ENCODE peak calls at places on chromosomes 11 and 22, in six cellular contexts. Y is SK-N-SH, A is GM20000, U is hepatocyte, R is GM12865, G is progenitor cell of endocrine pancreas. E is an unnamed sample.

GRCh38 chr11:78231962-78232459 is 43.3 kb downstream of the USP35 start:
- DNase-seq in G (no peak), A (no peak), U (no peak), Y (no peak), R (no peak), E (no peak)

GRCh38 chr11:60988658-60989057 is 17.2 kb downstream of the CD6 start:
- DNase-seq in A (no peak), Y (no peak), G (no peak), R (no peak), U (no peak), E (no peak)

GRCh38 chr22:49284931-49285330 is 542.7 kb downstream of the BRD1 start:
- DNase-seq in A (no peak), U (no peak), Y (no peak), R (no peak), G (no peak), E (no peak)

GRCh38 chr11:66176650-66177049 is 91.8 kb upstream of the RAB1B start:
- DNase-seq in R (no peak), Y (no peak), G (no peak), A (no peak), U (no peak), E (no peak)

GRCh38 chr11:63564785-63565350 is 1.7 kb upstream of the PLAAT2 start:
- DNase-seq in U (peak), A (no peak), R (peak), Y (no peak), G (no peak), E (no peak)

GRCh38 chr11:108788565-108789199 is 123.8 kb downstream of the DDX10 start:
- DNase-seq in A (peak), Y (no peak), G (no peak), R (peak), U (peak), E (no peak)

GRCh38 chr11:96393753-96394348 is 4.0 kb downstream of the JRKL start:
- DNase-seq in U (peak), G (no peak), Y (peak), A (peak), R (peak), E (no peak)

GRCh38 chr22:39349967-39350802 is at the start of gene SYNGR1:
- DNase-seq in G (peak), R (no peak), U (peak), A (no peak), Y (peak), E (no peak)

GRCh38 chr11:110935018-110935640 is 222.9 kb upstream of the ARHGAP20 start:
- DNase-seq in A (no peak), R (no peak), G (no peak), Y (no peak), U (no peak), E (no peak)

GRCh38 chr11:112273066-112273465 is 12.4 kb upstream of the PLET1 start:
- DNase-seq in R (no peak), A (no peak), U (no peak), G (no peak), Y (no peak), E (no peak)

GRCh38 chr11:45384016-45384415 is 97.9 kb upstream of the SYT13 start:
- DNase-seq in R (no peak), U (no peak), Y (no peak), G (no peak), A (no peak), E (no peak)

GRCh38 chr11:34358258-34358665 is 452 bp upstream of the ABTB2 start:
- DNase-seq in U (peak), Y (no peak), A (peak), G (peak), R (no peak), E (no peak)

GRCh38 chr11:82365351-82365750 is 368.3 kb downstream of the FAM181B start:
- DNase-seq in U (no peak), A (no peak), R (no peak), G (no peak), Y (no peak), E (no peak)

GRCh38 chr11:11788067-11788710 is 53.6 kb upstream of the USP47 start:
- DNase-seq in U (no peak), A (no peak), G (no peak), Y (no peak), R (no peak), E (no peak)

GRCh38 chr11:66340596-66341501 is 4.1 kb downstream of the BRMS1 start:
- DNase-seq in Y (peak), G (no peak), R (no peak), U (no peak), A (no peak), E (no peak)

GRCh38 chr11:82250047-82250446 is 483.6 kb downstream of the FAM181B start:
- DNase-seq in Y (no peak), G (no peak), R (no peak), A (no peak), U (no peak), E (no peak)

GRCh38 chr11:8263109-8263768 is 439 bp downstream of the LMO1 start:
- DNase-seq in A (no peak), U (no peak), Y (peak), R (no peak), G (peak), E (no peak)
- TF ChIP-seq CTCF in A (no peak), U (no peak), Y (no peak), R (no peak), G (peak), E (no peak)

GRCh38 chr11:17779861-17780594 is 45.4 kb downstream of the KCNC1 start:
- DNase-seq in Y (no peak), A (no peak), U (no peak), R (no peak), G (no peak), E (no peak)
- TF ChIP-seq CTCF in Y (no peak), A (no peak), U (no peak), R (no peak), G (no peak), E (no peak)

DNA sequence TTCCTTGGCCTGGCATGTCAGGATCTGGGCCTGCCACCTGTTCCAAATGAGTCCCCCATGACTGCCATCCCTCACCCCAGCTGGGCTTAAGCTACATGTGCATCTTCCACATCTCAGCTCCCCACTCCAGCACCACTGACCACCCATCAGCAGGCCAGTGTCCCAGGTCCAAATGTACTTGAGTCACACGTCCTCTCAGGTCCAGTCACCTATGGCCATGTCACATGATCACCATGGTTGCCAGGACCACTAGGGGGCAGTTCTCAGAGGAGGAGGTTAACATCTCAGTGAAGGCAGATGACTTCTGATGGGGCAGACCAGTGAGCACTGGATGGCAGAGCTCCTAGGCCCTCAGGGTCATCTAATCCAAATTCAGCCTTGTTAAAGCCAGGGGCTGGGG is 41.9 kb upstream of the WNT11 start:
- DNase-seq in Y (no peak), G (no peak), A (no peak), U (no peak), R (peak), E (no peak)
- TF ChIP-seq CTCF in Y (peak), G (peak), A (peak), U (no peak), R (peak), E (no peak)

GRCh38 chr22:25060522-25061071 is 108.1 kb downstream of the KIAA1671 start:
- DNase-seq in A (no peak), G (no peak), U (no peak), R (no peak), Y (no peak), E (no peak)
- TF ChIP-seq CTCF in A (peak), G (peak), U (peak), R (peak), Y (peak), E (no peak)

GRCh38 chr22:27327981-27328721 is 473.4 kb downstream of the MN1 start:
- DNase-seq in R (no peak), A (no peak), G (no peak), Y (no peak), U (no peak), E (no peak)
- TF ChIP-seq CTCF in R (no peak), A (no peak), G (no peak), Y (no peak), U (no peak), E (no peak)

GRCh38 chr11:32893947-32894827 is 1.6 kb downstream of the QSER1 start:
- DNase-seq in G (no peak), Y (peak), A (peak), U (peak), R (peak), E (no peak)

GRCh38 chr11:32891657-32892354 is 805 bp upstream of the QSER1 start:
- DNase-seq in A (peak), R (peak), U (peak), Y (no peak), G (no peak), E (no peak)

GRCh38 chr11:32892355-32893090 is at the start of gene QSER1:
- DNase-seq in Y (peak), A (peak), G (peak), R (peak), U (peak), E (no peak)

GRCh38 chr11:32895471-32895870 is 2.9 kb downstream of the QSER1 start:
- DNase-seq in G (no peak), R (peak), Y (no peak), A (no peak), U (no peak), E (no peak)

DNA sequence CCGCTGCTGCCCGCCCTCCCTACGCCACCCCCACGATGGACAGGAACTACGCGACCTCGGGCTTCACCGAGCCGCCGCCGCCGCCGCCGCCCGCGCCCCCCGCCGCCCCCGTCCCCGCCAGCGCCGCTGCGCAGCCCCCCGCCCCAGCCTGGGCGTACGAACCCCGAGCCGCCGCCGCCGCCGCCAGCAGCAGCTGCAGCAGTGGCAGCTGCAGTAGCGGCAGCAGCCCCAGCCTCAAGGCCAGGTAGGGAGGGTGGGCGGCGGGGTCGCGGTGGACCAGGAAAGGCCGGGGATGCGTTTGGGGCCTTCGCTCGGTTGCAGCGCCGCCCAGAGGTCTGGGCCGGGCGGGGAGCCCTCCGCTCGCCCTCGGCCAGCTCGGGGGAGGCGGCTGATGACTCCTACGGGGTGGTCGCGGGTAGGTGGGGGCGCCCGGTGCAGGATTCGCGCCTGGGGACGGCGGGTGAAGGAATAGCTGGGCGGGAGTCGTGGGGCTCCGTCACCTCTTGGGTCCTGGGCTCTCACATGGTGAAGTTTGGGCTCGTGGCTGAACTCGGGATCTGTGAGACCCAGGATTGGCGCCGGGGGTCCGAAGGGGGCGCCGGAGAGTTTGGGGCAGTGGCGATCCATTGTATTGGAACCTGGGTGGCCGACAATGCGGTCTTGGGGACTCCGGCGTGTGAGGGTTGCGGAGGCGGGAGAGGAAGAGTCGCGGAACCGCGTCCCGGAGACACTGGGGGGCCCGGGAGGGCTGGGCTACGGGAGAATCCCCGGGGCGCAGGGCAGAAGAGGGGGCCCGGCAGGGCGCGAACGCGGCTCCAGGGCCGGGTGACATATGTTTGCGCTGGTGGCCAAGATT is 708 bp downstream of the QSER1 start:
- DNase-seq in U (peak), R (peak), G (peak), A (peak), Y (peak), E (no peak)
- TF ChIP-seq CTCF in U (peak), R (peak), G (peak), A (peak), Y (peak), E (no peak)

DNA sequence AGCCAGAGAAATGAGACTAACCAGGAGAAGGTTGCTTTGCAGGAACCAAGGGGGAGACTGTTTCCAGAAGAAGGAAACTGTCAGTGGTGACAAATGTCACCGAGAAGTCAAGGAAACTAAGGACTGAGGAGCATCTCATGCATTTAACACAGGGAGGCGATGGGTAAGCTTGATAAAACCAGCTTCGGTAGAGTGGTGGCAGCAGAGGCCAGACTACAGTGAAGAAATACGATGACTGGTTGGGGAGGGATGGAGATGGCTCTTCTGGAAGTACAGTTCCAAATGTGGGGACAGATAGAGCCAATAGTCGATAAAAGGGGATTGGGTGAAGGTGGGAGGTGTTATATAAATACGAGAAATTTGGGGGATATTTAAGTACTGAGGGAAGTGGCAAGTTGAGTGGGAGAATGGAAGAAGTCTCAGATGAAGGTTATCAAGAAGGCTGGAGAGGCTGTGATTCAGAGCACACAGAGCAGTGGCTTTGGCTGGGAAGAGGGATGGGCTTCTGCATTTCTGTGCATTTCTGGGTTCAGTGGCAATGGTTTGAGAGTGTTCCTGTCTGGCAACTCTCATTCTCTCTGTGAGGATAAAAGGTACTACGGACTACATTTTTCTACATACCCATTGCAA is 29.2 kb downstream of the SC5D start:
- DNase-seq in U (peak), Y (no peak), G (no peak), A (peak), R (peak), E (no peak)
- TF ChIP-seq CTCF in U (peak), Y (no peak), G (no peak), A (peak), R (peak), E (no peak)

GRCh38 chr11:57639321-57640067 is 10.2 kb downstream of the YPEL4 start:
- DNase-seq in G (peak), A (no peak), Y (peak), U (peak), R (no peak), E (no peak)

GRCh38 chr11:57641426-57641825 is 8.3 kb downstream of the YPEL4 start:
- DNase-seq in A (peak), R (peak), U (peak), Y (peak), G (no peak), E (no peak)

GRCh38 chr11:57640068-57640800 is 9.5 kb downstream of the YPEL4 start:
- DNase-seq in A (no peak), G (no peak), R (no peak), U (no peak), Y (no peak), E (no peak)

GRCh38 chr11:57638811-57639320 is 10.8 kb downstream of the YPEL4 start:
- DNase-seq in Y (peak), U (no peak), G (no peak), A (no peak), R (no peak), E (no peak)

GRCh38 chr11:57641011-57641410 is 8.7 kb downstream of the YPEL4 start:
- DNase-seq in A (no peak), U (peak), R (no peak), Y (no peak), G (no peak), E (no peak)
- TF ChIP-seq CTCF in A (no peak), U (no peak), R (peak), Y (peak), G (peak), E (no peak)

GRCh38 chr22:23767673-23768548 is at the start of gene CHCHD10:
- DNase-seq in A (peak), G (peak), R (peak), U (peak), Y (peak), E (peak)
- TF ChIP-seq CTCF in A (peak), G (peak), R (peak), U (peak), Y (peak), E (peak)

GRCh38 chr11:74634537-74634936 is 42.2 kb downstream of the POLD3 start:
- DNase-seq in R (no peak), G (no peak), U (peak), A (no peak), Y (no peak), E (no peak)
- TF ChIP-seq CTCF in R (no peak), G (peak), U (peak), A (no peak), Y (peak), E (no peak)